ENCODE peak calls at places on chromosomes 16 and 17, in four cellular contexts. P, Z, V and K are unnamed samples.

GRCh38 chr17:67959510-67959909 is 36.8 kb downstream of the C17orf58 start:
- DNase-seq in P (no peak), Z (no peak), V (no peak), K (no peak)

GRCh38 chr16:70715860-70716357 is 30.1 kb upstream of the MTSS2 start:
- DNase-seq in P (no peak), Z (no peak), V (no peak), K (no peak)

GRCh38 chr16:85636234-85636812 is 23.2 kb downstream of the GSE1 start:
- DNase-seq in P (no peak), Z (no peak), V (no peak), K (no peak)

GRCh38 chr17:80890551-80890930 is 101.1 kb upstream of the CHMP6 start:
- DNase-seq in P (no peak), Z (no peak), V (no peak), K (no peak)

GRCh38 chr16:50286681-50287080 is 20.3 kb downstream of the ADCY7 start:
- DNase-seq in P (no peak), Z (no peak), V (no peak), K (no peak)

GRCh38 chr16:4765511-4766474 is 1.2 kb downstream of the ZNF500 start:
- DNase-seq in P (no peak), Z (no peak), V (no peak), K (no peak)

GRCh38 chr17:50863221-50863843 is 2.8 kb downstream of the TOB1 start:
- DNase-seq in P (peak), Z (peak), V (no peak), K (no peak)

GRCh38 chr16:58121132-58121531 is 8.0 kb downstream of the CFAP20 start:
- DNase-seq in P (no peak), Z (no peak), V (peak), K (no peak)

GRCh38 chr17:2028737-2029136 is 1.2 kb upstream of the DPH1 start:
- DNase-seq in P (no peak), Z (no peak), V (no peak), K (no peak)

GRCh38 chr17:21377821-21378396 is 1.8 kb downstream of the KCNJ12 start:
- DNase-seq in P (no peak), Z (no peak), V (no peak), K (no peak)

GRCh38 chr17:7932949-7933348 is 943 bp downstream of the CNTROB start:
- DNase-seq in P (no peak), Z (peak), V (peak), K (peak)

GRCh38 chr17:19992803-19993713 is 15.4 kb upstream of the AKAP10 start:
- DNase-seq in P (peak), Z (peak), V (peak), K (peak)

GRCh38 chr17:80426671-80427326 is 11.8 kb downstream of the ENDOV start:
- DNase-seq in P (no peak), Z (peak), V (peak), K (peak)

GRCh38 chr17:65370669-65371126 is 190.8 kb downstream of the AXIN2 start:
- DNase-seq in P (no peak), Z (no peak), V (no peak), K (no peak)